ENCODE peak calls at places on chromosomes 2 and 18, in six cellular contexts. Y, U, Q, D, G and N are unnamed samples.

GRCh38 chr2:57093020-57093419 is 909.2 kb downstream of the CCDC85A start:
- DNase-seq in D (no peak), U (no peak), G (no peak), Y (no peak), Q (no peak), N (no peak)

GRCh38 chr2:26542194-26542455 is 64.2 kb upstream of the OTOF start:
- DNase-seq in Q (peak; percentile 61), D (no peak), U (no peak), G (peak; percentile 61), Y (no peak), N (no peak)

GRCh38 chr2:203045867-203046266 is 31.2 kb downstream of the NBEAL1 start:
- DNase-seq in Y (no peak), D (no peak), G (no peak), U (no peak), Q (no peak), N (no peak)

GRCh38 chr2:225894240-225894980 is 494.9 kb downstream of the NYAP2 start:
- DNase-seq in Q (no peak), D (no peak), Y (no peak), G (no peak), U (no peak), N (no peak)

GRCh38 chr2:235143789-235144188 is 192.0 kb downstream of the SH3BP4 start:
- DNase-seq in Q (no peak), Y (no peak), U (no peak), G (no peak), D (no peak), N (no peak)

GRCh38 chr18:71115261-71115660 is 826.4 kb downstream of the SOCS6 start:
- DNase-seq in Q (no peak), Y (no peak), G (no peak), D (no peak), U (no peak), N (no peak)

GRCh38 chr2:73906847-73907505 is 14.2 kb downstream of the ACTG2 start:
- DNase-seq in Q (no peak), U (no peak), Y (no peak), D (no peak), G (no peak), N (no peak)

GRCh38 chr18:77495079-77495478 is 245.4 kb downstream of the GALR1 start:
- DNase-seq in G (no peak), Y (no peak), Q (no peak), D (no peak), U (no peak), N (no peak)

GRCh38 chr2:200635251-200635650 is 49.4 kb downstream of the AOX1 start:
- DNase-seq in Q (no peak), G (no peak), U (no peak), Y (no peak), D (no peak), N (no peak)

GRCh38 chr2:10901160-10901559 is 10.6 kb upstream of the KCNF1 start:
- DNase-seq in G (no peak), U (no peak), Y (no peak), Q (no peak), D (no peak), N (no peak)

GRCh38 chr2:185472574-185472973 is 266.0 kb upstream of the FSIP2 start:
- DNase-seq in Y (no peak), U (no peak), G (no peak), Q (no peak), D (no peak), N (no peak)

GRCh38 chr2:235920216-235920615 is 248.0 kb downstream of the GBX2 start:
- DNase-seq in Q (no peak), G (no peak), Y (no peak), U (no peak), D (no peak), N (no peak)

GRCh38 chr2:134207589-134208209 is 46.2 kb upstream of the MGAT5 start:
- DNase-seq in G (peak; percentile 37), Y (peak; percentile 37), D (no peak), Q (no peak), U (peak; percentile 4), N (no peak)

GRCh38 chr2:10498525-10499274 is 50.6 kb upstream of the ODC1 start:
- DNase-seq in Q (no peak), Y (no peak), D (peak; percentile 8), G (no peak), U (no peak), N (no peak)

GRCh38 chr2:192254444-192254843 is 59.7 kb upstream of the TMEFF2 start:
- DNase-seq in Q (no peak), D (peak; percentile 69), G (no peak), U (no peak), Y (no peak), N (no peak)

GRCh38 chr2:68709421-68709911 is 25.1 kb upstream of the ARHGAP25 start:
- DNase-seq in G (peak; percentile 25), Y (no peak), U (no peak), D (no peak), Q (peak; percentile 62), N (peak; percentile 2)

GRCh38 chr2:74671479-74671878 is 17.4 kb downstream of the SEMA4F start:
- DNase-seq in Y (no peak), G (no peak), U (no peak), Q (no peak), D (no peak), N (no peak)

GRCh38 chr2:8987413-8987812 is 16.1 kb downstream of the MBOAT2 start:
- DNase-seq in U (no peak), Y (no peak), Q (no peak), D (no peak), G (no peak), N (no peak)

GRCh38 chr2:200578778-200579177 is 7.0 kb upstream of the AOX1 start:
- DNase-seq in G (no peak), Q (no peak), D (no peak), Y (no peak), U (no peak), N (no peak)

GRCh38 chr18:48835119-48835518 is 115.6 kb downstream of the SMAD7 start:
- DNase-seq in Y (no peak), D (no peak), Q (no peak), U (no peak), G (no peak), N (no peak)

GRCh38 chr2:104938226-104938941 is 84.5 kb downstream of the POU3F3 start:
- DNase-seq in Q (no peak), Y (no peak), D (peak; percentile 55), U (no peak), G (no peak), N (no peak)

GRCh38 chr2:121722479-121722878 is 14.2 kb downstream of the NIFK start:
- DNase-seq in U (no peak), Y (no peak), D (peak; percentile 14), G (no peak), Q (no peak), N (no peak)

GRCh38 chr2:30866974-30867373 is 59.7 kb upstream of the CAPN13 start:
- DNase-seq in Q (no peak), U (no peak), D (no peak), Y (no peak), G (no peak), N (no peak)

GRCh38 chr18:52160652-52161051 is 179.3 kb upstream of the DCC start:
- DNase-seq in D (no peak), G (no peak), Q (no peak), Y (no peak), U (no peak), N (no peak)

GRCh38 chr2:53103661-53104060 is 663.9 kb upstream of the CHAC2 start:
- DNase-seq in Q (no peak), Y (no peak), D (no peak), G (no peak), U (no peak), N (no peak)